ENCODE peak calls at places on chromosomes 16 and 17, in seven cellular contexts. K is ascending aorta, O is cardiac muscle cell, F is tibial artery, P is endodermal cell, W is HFFc6, J is psoas muscle. G is an unnamed sample.

GRCh38 chr17:58575511-58575910 is 61.1 kb upstream of the MTMR4 start:
- DNase-seq in K (no peak), O (no peak), F (no peak), P (no peak), W (peak; percentile 60), J (no peak), G (no peak)

GRCh38 chr17:80856863-80857488 is 134.7 kb upstream of the CHMP6 start:
- DNase-seq in K (no peak), O (no peak), F (no peak), P (peak; percentile 44), W (no peak), J (peak; percentile 51), G (no peak)

GRCh38 chr17:40960144-40960543 is 6.6 kb downstream of the KRT39 start:
- DNase-seq in K (no peak), O (no peak), F (no peak), P (peak; percentile 60), W (no peak), J (no peak), G (no peak)

GRCh38 chr16:9177861-9178260 is 86.4 kb downstream of the HAPSTR1 start:
- DNase-seq in K (no peak), O (no peak), F (no peak), P (peak; percentile 82), W (no peak), J (no peak), G (no peak)

GRCh38 chr17:81650951-81651350 is 5.4 kb downstream of the PDE6G start:
- DNase-seq in K (no peak), O (no peak), F (no peak), P (no peak), W (no peak), J (no peak), G (no peak)

GRCh38 chr16:82773018-82773417 is 146.2 kb downstream of the CDH13 start:
- DNase-seq in K (no peak), O (no peak), F (no peak), P (no peak), W (no peak), J (no peak), G (no peak)

GRCh38 chr17:17059301-17059890 is 17.1 kb downstream of the MPRIP start:
- DNase-seq in K (no peak), O (no peak), F (peak; percentile 9), P (peak; percentile 42), W (no peak), J (no peak), G (no peak)

GRCh38 chr16:30122621-30123160 is 329 bp downstream of the MAPK3 start:
- DNase-seq in K (no peak), O (no peak), F (no peak), P (no peak), W (no peak), J (no peak), G (no peak)

GRCh38 chr17:82296511-82297279 is 20.7 kb downstream of the CD7 start:
- DNase-seq in K (no peak), O (no peak), F (no peak), P (no peak), W (no peak), J (no peak), G (no peak)

GRCh38 chr17:42618442-42619150 is 9.1 kb downstream of the TUBG1 start:
- DNase-seq in K (no peak), O (peak; percentile 69), F (no peak), P (peak; percentile 94), W (peak; percentile 21), J (peak; percentile 91), G (peak; percentile 12)
- TF ChIP-seq CTCF in K (no peak), O (peak; percentile 7), F (no peak), P (peak; percentile 71), W (peak; percentile 41), J (peak; percentile 18), G (no peak)

DNA sequence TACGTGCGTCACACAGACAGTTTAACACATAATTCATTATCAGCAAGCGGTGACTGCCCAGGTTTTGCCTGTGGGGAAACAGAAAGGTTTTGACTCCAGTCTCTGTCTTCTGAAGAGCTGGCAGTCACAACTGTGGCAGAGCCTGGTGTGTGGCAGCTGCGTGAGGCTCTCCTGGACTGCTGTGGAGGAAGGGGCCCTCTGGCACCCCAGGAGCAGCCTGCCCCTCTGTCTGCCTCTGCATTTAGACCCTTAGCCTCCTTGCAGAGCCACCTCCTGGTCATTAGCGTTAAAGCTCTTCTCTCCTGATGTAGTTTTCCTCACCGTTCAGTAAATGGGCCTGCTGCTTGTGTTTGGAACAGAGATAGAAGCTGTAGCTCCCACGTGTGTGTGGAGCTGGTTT is 10.9 kb downstream of the RAB40C start:
- DNase-seq in K (no peak), O (no peak), F (no peak), P (peak; percentile 64), W (no peak), J (no peak), G (no peak)
- TF ChIP-seq CTCF in K (no peak), O (peak; percentile 34), F (no peak), P (peak; percentile 67), W (peak; percentile 34), J (no peak), G (no peak)

DNA sequence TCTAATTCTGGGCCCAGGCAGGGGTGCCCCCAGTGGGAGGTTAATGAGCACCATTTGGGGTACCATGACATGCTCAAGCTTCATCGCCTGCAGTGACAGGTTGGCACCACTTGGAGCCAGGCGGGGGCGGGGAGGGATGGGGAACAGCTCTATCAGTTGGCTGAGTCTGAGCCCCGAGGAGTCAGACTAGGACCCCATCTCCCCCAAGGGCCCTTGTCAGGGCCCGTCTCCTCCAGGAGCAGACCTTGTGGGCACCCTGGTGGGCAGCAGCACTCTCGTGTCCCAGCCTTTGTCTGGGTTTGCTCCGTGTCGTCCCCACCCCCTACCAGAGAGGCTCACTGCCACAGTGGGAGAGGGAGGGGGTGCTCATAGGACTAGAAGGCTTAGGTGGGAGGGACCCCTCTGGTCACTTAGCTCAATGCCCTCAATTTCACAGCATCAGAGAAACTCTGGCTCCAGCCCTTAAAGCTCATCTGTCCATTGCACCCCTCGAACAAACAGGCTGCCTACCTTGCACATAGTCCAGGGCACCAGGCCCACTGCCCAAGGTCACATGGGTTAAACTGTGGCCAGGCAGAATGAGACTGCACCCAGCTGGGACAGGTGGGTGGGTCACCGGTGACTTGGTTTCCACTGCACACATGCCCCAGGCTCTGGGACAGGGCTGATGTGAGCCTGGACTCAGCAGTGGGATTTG is 4.1 kb downstream of the PPP1R9B start:
- DNase-seq in K (no peak), O (no peak), F (no peak), P (no peak), W (no peak), J (peak; percentile 39), G (no peak)
- TF ChIP-seq CTCF in K (no peak), O (no peak), F (no peak), P (peak; percentile 23), W (peak; percentile 51), J (no peak), G (no peak)

GRCh38 chr17:62717589-62718342 is 90.3 kb downstream of the MRC2 start:
- DNase-seq in K (no peak), O (no peak), F (no peak), P (peak; percentile 46), W (no peak), J (no peak), G (no peak)

GRCh38 chr17:62718420-62718819 is 89.7 kb downstream of the MARCHF10 start:
- DNase-seq in K (no peak), O (peak; percentile 68), F (no peak), P (peak; percentile 36), W (peak; percentile 68), J (no peak), G (no peak)

GRCh38 chr17:62722625-62723024 is 85.5 kb downstream of the MARCHF10 start:
- DNase-seq in K (no peak), O (no peak), F (no peak), P (no peak), W (no peak), J (no peak), G (no peak)

GRCh38 chr17:62719586-62719985 is 88.5 kb downstream of the MARCHF10 start:
- DNase-seq in K (no peak), O (no peak), F (no peak), P (no peak), W (no peak), J (no peak), G (no peak)

DNA sequence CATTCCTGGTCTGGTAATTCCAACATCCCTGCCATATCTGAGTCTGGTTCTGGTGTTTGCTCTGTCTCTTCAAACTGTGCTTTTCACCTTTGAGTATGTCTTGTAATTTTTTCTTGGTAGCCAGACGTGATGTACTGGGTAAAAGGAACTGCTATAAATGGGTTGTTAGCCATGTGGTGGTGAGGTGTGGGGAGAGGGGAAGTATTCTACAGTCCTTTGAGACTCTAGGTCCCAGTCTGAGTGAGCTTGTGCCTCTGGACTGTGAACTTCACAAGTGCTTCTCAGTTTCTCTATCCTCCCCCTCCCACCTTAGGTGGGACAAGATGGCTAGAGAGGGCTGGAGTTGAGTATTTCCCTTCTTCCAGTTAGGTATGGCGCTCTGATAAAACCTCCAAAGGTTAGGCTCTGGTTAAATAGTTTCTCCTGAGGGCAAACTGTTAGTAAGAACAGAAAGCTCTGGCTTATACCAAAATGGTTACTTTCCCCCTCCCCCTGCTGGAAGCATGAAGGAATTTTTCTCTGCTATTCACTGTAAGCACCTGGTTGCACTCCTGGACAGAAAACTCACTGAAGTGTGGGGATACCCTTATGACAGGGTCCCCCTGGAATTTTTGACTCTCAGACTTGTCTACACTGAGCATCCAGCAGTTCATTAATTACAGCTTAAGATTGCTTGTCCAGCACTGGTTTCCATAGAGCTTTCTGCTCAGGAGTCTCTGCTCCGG is 87.8 kb downstream of the MARCHF10 start:
- DNase-seq in K (no peak), O (no peak), F (no peak), P (peak; percentile 67), W (no peak), J (no peak), G (no peak)
- TF ChIP-seq CTCF in K (no peak), O (peak; percentile 34), F (no peak), P (peak; percentile 73), W (peak; percentile 61), J (peak; percentile 6), G (peak; percentile 46)

DNA sequence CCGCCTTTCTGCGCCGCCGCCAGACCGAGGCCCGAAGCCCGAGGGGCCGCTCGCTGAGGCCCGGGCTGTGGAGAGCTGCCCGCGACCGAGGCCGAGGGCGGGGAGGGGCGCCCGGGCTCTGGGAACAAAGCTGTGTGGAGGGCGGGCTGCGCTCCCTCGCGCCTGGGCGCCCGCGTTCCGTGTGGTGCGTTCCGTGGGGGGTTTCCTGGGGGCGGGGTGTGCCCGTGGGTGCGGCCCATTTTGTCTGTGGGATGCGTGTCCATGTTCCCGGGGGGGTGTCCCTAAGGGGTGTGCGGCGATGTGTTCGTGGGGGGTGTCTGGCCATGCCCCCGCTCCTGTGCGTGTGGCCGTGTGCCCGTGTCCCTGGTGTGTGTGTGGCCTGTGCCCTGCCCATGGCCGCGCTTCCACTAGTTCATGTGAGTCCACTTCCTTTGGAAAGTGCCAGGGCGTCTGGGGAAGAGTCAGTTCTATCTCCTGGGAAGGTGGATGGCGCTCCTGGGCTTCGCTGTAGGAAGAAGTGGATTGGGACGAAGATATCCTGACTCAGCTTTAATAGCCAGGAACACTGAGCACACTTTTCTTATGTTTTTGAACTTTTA is 520 bp downstream of the JPT2 start:
- DNase-seq in K (no peak), O (peak; percentile 40), F (peak; percentile 54), P (peak; percentile 60), W (peak; percentile 18), J (no peak), G (peak; percentile 34)
- TF ChIP-seq CTCF in K (no peak), O (no peak), F (no peak), P (no peak), W (no peak), J (no peak), G (no peak)

GRCh38 chr17:9370464-9370863 is 205.2 kb downstream of the STX8 start:
- DNase-seq in K (no peak), O (no peak), F (no peak), P (no peak), W (no peak), J (no peak), G (no peak)
- TF ChIP-seq CTCF in K (no peak), O (no peak), F (no peak), P (no peak), W (no peak), J (no peak), G (no peak)